ENCODE peak calls at places on chromosomes 7 and 10, in eight cellular contexts. S is Calu3; N is GF-D8; O is GM23338; L is dermis microvascular lymphatic vessel endothelial cell; P is dorsolateral prefrontal cortex; X is GM10248; H is stimulated activated CD4-positive, alpha-beta T cell treated with anti-CD3 and anti-CD28 coated beads, Interleukin-1b, Interleukin-23, amount 100 ng/mL, for 24 hours. B is an unnamed sample.

GRCh38 chr10:114087655-114088054 is 44.0 kb downstream of the ADRB1 start:
- DNase-seq in S (no peak), N (no peak), O (no peak), L (peak), P (no peak), X (no peak), H (no peak), B (no peak)

GRCh38 chr10:11724938-11725776 is 17.0 kb upstream of the ECHDC3 start:
- DNase-seq in S (peak), N (peak), O (peak), L (peak), P (no peak), X (peak), H (no peak), B (peak)

GRCh38 chr7:34430456-34430855 is 227.6 kb upstream of the NPSR1 start:
- DNase-seq in S (peak), N (no peak), O (peak), L (no peak), P (no peak), X (peak), H (no peak), B (peak)

GRCh38 chr7:28329616-28330373 is 82.5 kb upstream of the CREB5 start:
- DNase-seq in S (no peak), N (peak), O (no peak), L (no peak), P (no peak), X (no peak), H (no peak), B (no peak)

GRCh38 chr10:21398549-21399345 is 126.7 kb downstream of the SKIDA1 start:
- DNase-seq in S (no peak), N (no peak), O (no peak), L (no peak), P (no peak), X (no peak), H (no peak), B (no peak)

GRCh38 chr10:125024496-125025234 is 82.7 kb downstream of the ZRANB1 start:
- DNase-seq in S (no peak), N (no peak), O (no peak), L (no peak), P (no peak), X (no peak), H (no peak), B (peak)

GRCh38 chr10:97332586-97333350 is 1.8 kb downstream of the FRAT2 start:
- DNase-seq in S (peak), N (no peak), O (peak), L (peak), P (peak), X (no peak), H (no peak), B (peak)

GRCh38 chr10:90887555-90887954 is 15.8 kb downstream of the RPP30 start:
- DNase-seq in S (no peak), N (no peak), O (no peak), L (no peak), P (no peak), X (no peak), H (no peak), B (no peak)